ENCODE peak calls at places on chromosome 4, in four cellular contexts. L is progenitor cell of endocrine pancreas, P is HFF-Myc, V is tibial artery. I is an unnamed sample.
A peak's percentile ranks its signal among the peaks of the same experiment; 100 is the strongest.

GRCh38 chr4:15702941-15703403 is at the start of gene BST1:
- DNase-seq in V (peak; percentile 82), P (no peak), L (no peak), I (no peak)

GRCh38 chr4:600850-601515 is 24.4 kb upstream of the PDE6B start:
- DNase-seq in L (no peak), V (peak; percentile 52), P (no peak), I (no peak)

GRCh38 chr4:71296945-71297344 is 41.9 kb upstream of the SLC4A4 start:
- DNase-seq in L (no peak), P (no peak), V (no peak), I (no peak)

GRCh38 chr4:151865327-151865726 is 104.5 kb upstream of the GATB start:
- DNase-seq in P (no peak), V (peak; percentile 78), L (no peak), I (no peak)

GRCh38 chr4:155371432-155372043 is 5.2 kb downstream of the MAP9 start:
- DNase-seq in L (no peak), P (no peak), V (no peak), I (no peak)

GRCh38 chr4:108068422-108068821 is 78.7 kb downstream of the HADH start:
- DNase-seq in P (peak; percentile 38), V (no peak), L (no peak), I (no peak)

GRCh38 chr4:4681651-4682050 is 139.8 kb upstream of the STX18 start:
- DNase-seq in V (no peak), L (no peak), P (no peak), I (no peak)

GRCh38 chr4:63620271-63620670 is 789.0 kb downstream of the TECRL start:
- DNase-seq in V (no peak), P (no peak), L (no peak), I (no peak)

GRCh38 chr4:114519368-114519767 is 79.2 kb upstream of the UGT8 start:
- DNase-seq in V (no peak), P (no peak), L (no peak), I (no peak)

GRCh38 chr4:25439913-25440477 is 62.9 kb downstream of the ANAPC4 start:
- DNase-seq in P (peak; percentile 56), L (peak; percentile 22), V (peak; percentile 61), I (peak; percentile 67)

GRCh38 chr4:47686294-47686872 is 151.5 kb downstream of the CORIN start:
- DNase-seq in V (no peak), L (peak; percentile 22), P (no peak), I (peak; percentile 68)

GRCh38 chr4:127601029-127601428 is 31.7 kb upstream of the INTU start:
- DNase-seq in P (no peak), V (no peak), L (no peak), I (no peak)

GRCh38 chr4:32962100-32962499 is 2241.9 kb downstream of the PCDH7 start:
- DNase-seq in V (no peak), P (no peak), L (no peak), I (no peak)

GRCh38 chr4:141306331-141306730 is 85.6 kb downstream of the ZNF330 start:
- DNase-seq in V (no peak), L (no peak), P (no peak), I (no peak)

GRCh38 chr4:99458911-99459447 is 23.8 kb upstream of the ADH7 start:
- DNase-seq in V (no peak), L (no peak), P (no peak), I (no peak)

GRCh38 chr4:1974836-1975235 is 33.9 kb downstream of the NELFA start:
- DNase-seq in P (no peak), V (no peak), L (no peak), I (no peak)

GRCh38 chr4:139922625-139923024 is 231.4 kb downstream of the MAML3 start:
- DNase-seq in V (no peak), P (no peak), L (no peak), I (no peak)

GRCh38 chr4:3287271-3287971 is 5.4 kb upstream of the RGS12 start:
- DNase-seq in V (no peak), P (no peak), L (no peak), I (no peak)

GRCh38 chr4:2105559-2105958 is 46.4 kb downstream of the NAT8L start:
- DNase-seq in P (peak; percentile 14), V (no peak), L (no peak), I (no peak)

GRCh38 chr4:93894995-93895394 is 66.4 kb downstream of the ATOH1 start:
- DNase-seq in L (no peak), P (no peak), V (no peak), I (no peak)

GRCh38 chr4:130125468-130125867 is 1029.5 kb downstream of the C4orf33 start:
- DNase-seq in V (no peak), L (no peak), P (no peak), I (no peak)

GRCh38 chr4:7938513-7939376 is 916 bp downstream of the AFAP1 start:
- DNase-seq in V (peak; percentile 77), P (no peak), L (peak; percentile 12), I (peak; percentile 54)

GRCh38 chr4:6873291-6873690 is 36.3 kb upstream of the TBC1D14 start:
- DNase-seq in P (no peak), L (no peak), V (no peak), I (no peak)
- TF ChIP-seq CTCF in P (peak; percentile 17), L (no peak), V (no peak), I (no peak)

GRCh38 chr4:66769436-66769835 is 775.9 kb downstream of the CENPC start:
- DNase-seq in P (no peak), L (no peak), V (no peak), I (no peak)
- TF ChIP-seq CTCF in P (no peak), L (no peak), V (no peak), I (no peak)

DNA sequence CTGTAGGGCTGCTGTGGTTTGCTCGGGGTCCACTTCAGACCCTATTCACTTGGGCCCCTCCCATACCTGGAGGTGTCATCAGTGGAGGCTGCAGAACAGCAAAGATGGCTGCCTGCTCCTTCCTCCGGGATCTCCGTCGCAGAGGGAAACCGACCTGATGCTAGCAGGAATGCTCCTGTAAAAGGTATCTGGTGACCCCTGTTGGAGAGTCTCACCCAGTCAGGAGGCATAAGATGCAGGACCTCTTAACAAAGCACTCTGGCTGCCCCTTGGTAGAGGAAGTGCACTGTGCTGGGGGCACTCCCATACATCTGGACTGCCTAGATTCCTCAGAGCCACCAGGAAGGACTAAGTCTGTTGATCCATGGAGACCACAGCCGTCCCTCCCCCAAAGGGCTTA is 296.9 kb downstream of the GRID2 start:
- DNase-seq in V (no peak), P (no peak), L (no peak), I (peak; percentile 3)
- TF ChIP-seq CTCF in V (no peak), P (no peak), L (no peak), I (no peak)

GRCh38 chr4:65865489-65865888 is 195.2 kb upstream of the EPHA5 start:
- DNase-seq in P (no peak), V (no peak), L (no peak), I (no peak)
- TF ChIP-seq CTCF in P (no peak), V (no peak), L (peak; percentile 56), I (peak; percentile 45)

GRCh38 chr4:54167508-54167907 is 61.6 kb upstream of the PDGFRA start:
- DNase-seq in P (no peak), L (no peak), V (no peak), I (no peak)

GRCh38 chr4:54165011-54165410 is 64.1 kb upstream of the PDGFRA start:
- DNase-seq in L (no peak), V (no peak), P (no peak), I (no peak)

GRCh38 chr4:54169176-54169575 is 59.9 kb upstream of the PDGFRA start:
- DNase-seq in P (no peak), L (no peak), V (no peak), I (no peak)

GRCh38 chr4:54159543-54159942 is 59.6 kb downstream of the GSX2 start:
- DNase-seq in P (no peak), V (no peak), L (no peak), I (no peak)

DNA sequence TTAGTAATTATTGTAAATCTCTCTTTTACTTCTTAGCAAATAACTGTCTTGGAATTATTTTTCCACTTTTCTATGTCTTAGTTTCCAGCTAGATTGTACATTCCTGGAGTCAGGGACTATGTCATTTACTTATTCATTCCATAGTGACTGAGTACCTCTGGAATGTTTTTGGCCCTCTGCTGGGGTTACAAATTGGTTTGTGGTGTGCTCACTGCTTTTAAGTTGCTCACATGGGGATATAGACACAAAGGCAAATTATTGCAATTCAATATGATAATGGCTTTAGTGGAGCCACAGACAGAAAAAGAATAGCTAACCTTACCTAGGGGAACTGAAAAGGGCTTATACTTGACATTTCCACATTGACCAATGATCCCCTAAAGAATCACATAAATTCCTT is 63.7 kb upstream of the PDGFRA start:
- DNase-seq in P (peak; percentile 78), V (no peak), L (no peak), I (no peak)
- TF ChIP-seq CTCF in P (no peak), V (no peak), L (no peak), I (no peak)

DNA sequence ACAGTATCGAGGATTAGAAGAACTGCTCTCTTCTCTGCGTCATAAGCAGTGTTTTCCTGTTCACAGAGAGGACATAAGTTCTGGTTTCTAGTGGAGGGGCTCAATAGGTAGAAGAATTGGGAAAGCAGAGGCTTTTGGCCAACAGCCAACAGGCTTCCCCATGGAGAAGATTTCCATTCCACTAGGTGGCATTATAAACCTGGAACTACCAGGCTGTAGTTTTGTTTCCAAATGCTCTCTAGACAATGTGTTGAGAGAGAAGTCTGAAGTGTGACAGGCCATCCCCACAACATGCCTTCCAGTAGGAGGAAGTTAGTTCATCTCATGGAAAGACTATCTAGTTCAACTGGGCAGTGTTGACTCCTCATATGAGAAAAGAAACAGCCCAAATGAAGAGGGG is 63.8 kb upstream of the ANXA10 start:
- DNase-seq in P (peak; percentile 10), V (no peak), L (no peak), I (no peak)
- TF ChIP-seq CTCF in P (peak; percentile 19), V (no peak), L (no peak), I (no peak)

GRCh38 chr4:106691749-106692148 is 323.2 kb upstream of the GIMD1 start:
- DNase-seq in V (no peak), P (no peak), L (no peak), I (no peak)
- TF ChIP-seq CTCF in V (no peak), P (no peak), L (peak; percentile 40), I (no peak)

DNA sequence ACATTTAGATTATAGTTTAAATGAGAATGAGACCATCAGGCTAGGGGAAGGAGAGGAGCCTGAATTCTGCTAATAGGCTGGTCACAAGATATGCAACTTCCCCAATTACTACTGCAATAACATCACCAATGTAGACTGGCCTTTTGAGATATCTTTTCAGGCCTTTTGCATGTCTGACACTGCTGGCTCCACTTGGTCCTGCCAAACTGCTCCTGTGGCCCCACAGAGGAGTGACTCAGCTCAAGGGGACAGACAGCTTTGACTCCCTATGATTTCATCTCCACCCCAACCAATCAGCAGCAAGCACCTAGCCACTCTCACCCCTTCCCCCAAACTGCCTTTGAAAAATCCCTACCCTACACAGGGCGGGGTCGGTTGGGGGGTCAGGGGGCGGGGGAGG is 22.8 kb downstream of the GPRIN3 start:
- DNase-seq in P (no peak), L (no peak), V (no peak), I (no peak)
- TF ChIP-seq CTCF in P (no peak), L (no peak), V (no peak), I (no peak)

I was measured in nephron progenitor cell.